ENCODE peak calls at places on chromosome 21, in six cellular contexts. C, Y, M, T, P and O are unnamed samples.

GRCh38 chr21:44418108-44418875 is 37.0 kb upstream of the LRRC3 start:
- DNase-seq in P (no peak), C (peak; percentile 50), Y (peak; percentile 37), M (no peak), T (no peak), O (no peak)

GRCh38 chr21:44298301-44298700 is 1.6 kb upstream of the PFKL start:
- DNase-seq in P (no peak), C (no peak), Y (no peak), M (peak; percentile 36), T (no peak), O (no peak)

GRCh38 chr21:44736291-44737004 is 25.1 kb upstream of the TSPEAR start:
- DNase-seq in P (no peak), T (no peak), M (no peak), C (peak; percentile 67), Y (no peak), O (no peak)

GRCh38 chr21:34968414-34969333 is 80.4 kb downstream of the RUNX1 start:
- DNase-seq in M (no peak), C (no peak), Y (no peak), T (peak; percentile 9), P (no peak), O (no peak)

GRCh38 chr21:43324596-43324995 is 102.3 kb downstream of the SIK1 start:
- DNase-seq in P (no peak), C (no peak), M (no peak), T (no peak), Y (no peak), O (no peak)

GRCh38 chr21:16372546-16372945 is 642.8 kb downstream of the USP25 start:
- DNase-seq in M (no peak), C (no peak), Y (no peak), T (no peak), P (peak; percentile 7), O (peak; percentile 10)

GRCh38 chr21:40433575-40433974 is 413.4 kb downstream of the DSCAM start:
- DNase-seq in M (no peak), Y (no peak), C (no peak), P (no peak), T (no peak), O (no peak)

GRCh38 chr21:35256468-35256988 is 207.4 kb upstream of the RUNX1 start:
- DNase-seq in P (peak; percentile 6), M (peak; percentile 98), Y (no peak), T (no peak), C (peak; percentile 87), O (no peak)

GRCh38 chr21:34801519-34802132 is 132.8 kb downstream of the CLIC6 start:
- DNase-seq in C (no peak), P (no peak), Y (no peak), M (no peak), T (peak; percentile 73), O (no peak)

GRCh38 chr21:45027241-45028196 is 46.9 kb upstream of the ADARB1 start:
- DNase-seq in C (no peak), P (no peak), M (no peak), Y (peak; percentile 33), T (peak; percentile 16), O (no peak)

GRCh38 chr21:38424333-38424732 is 73.9 kb downstream of the ERG start:
- DNase-seq in M (no peak), T (no peak), C (no peak), Y (no peak), P (no peak), O (no peak)

GRCh38 chr21:16709866-16710550 is 802.8 kb upstream of the CXADR start:
- DNase-seq in Y (no peak), M (no peak), T (no peak), C (no peak), P (no peak), O (no peak)

GRCh38 chr21:29053011-29053553 is 20.4 kb downstream of the CCT8 start:
- DNase-seq in P (no peak), C (no peak), M (no peak), T (no peak), Y (no peak), O (no peak)

GRCh38 chr21:40454057-40454456 is 392.9 kb downstream of the DSCAM start:
- DNase-seq in T (no peak), Y (no peak), C (no peak), P (no peak), M (no peak), O (no peak)

GRCh38 chr21:39182484-39183271 is 573 bp downstream of the PSMG1 start:
- DNase-seq in T (no peak), P (peak; percentile 12), C (no peak), Y (peak; percentile 48), M (peak; percentile 37), O (peak; percentile 29)

GRCh38 chr21:39313042-39313456 is 383 bp downstream of the BRWD1 start:
- DNase-seq in M (no peak), P (no peak), Y (peak; percentile 60), T (no peak), C (no peak), O (no peak)

GRCh38 chr21:32772281-32773047 is 909 bp upstream of the PAXBP1 start:
- DNase-seq in Y (peak; percentile 67), T (peak; percentile 62), M (peak; percentile 51), P (peak; percentile 20), C (no peak), O (no peak)

GRCh38 chr21:42614811-42615342 is 38.5 kb upstream of the PDE9A start:
- DNase-seq in P (no peak), M (no peak), C (peak; percentile 81), T (peak; percentile 50), Y (peak; percentile 70), O (no peak)

GRCh38 chr21:39529026-39529425 is 77.3 kb downstream of the SH3BGR start:
- DNase-seq in M (peak; percentile 3), T (no peak), C (no peak), Y (no peak), P (no peak), O (no peak)

GRCh38 chr21:37000381-37000780 is 6.1 kb upstream of the RIPPLY3 start:
- DNase-seq in Y (no peak), M (peak; percentile 11), C (no peak), P (no peak), T (no peak), O (no peak)

GRCh38 chr21:29343517-29343916 is 44.8 kb downstream of the BACH1 start:
- DNase-seq in T (no peak), C (no peak), P (no peak), Y (no peak), M (peak; percentile 88), O (no peak)

GRCh38 chr21:33855190-33855589 is 60.4 kb downstream of the ATP5PO start:
- DNase-seq in T (no peak), Y (no peak), P (no peak), C (no peak), M (no peak), O (no peak)

GRCh38 chr21:46457801-46458314 is 833 bp upstream of the DIP2A start:
- DNase-seq in M (peak; percentile 50), P (no peak), Y (no peak), C (peak; percentile 82), T (peak; percentile 51), O (peak; percentile 62)

GRCh38 chr21:41235214-41235613 is 67.3 kb downstream of the BACE2 start:
- DNase-seq in T (no peak), Y (no peak), P (no peak), M (no peak), C (no peak), O (no peak)

GRCh38 chr21:21921410-21922232 is 923.4 kb downstream of the NCAM2 start:
- DNase-seq in P (no peak), C (no peak), T (no peak), Y (no peak), M (peak; percentile 16), O (peak; percentile 3)

GRCh38 chr21:26834181-26834945 is 10.8 kb downstream of the ADAMTS1 start:
- DNase-seq in T (no peak), P (no peak), Y (no peak), M (peak; percentile 65), C (no peak), O (no peak)

GRCh38 chr21:42565886-42566523 is 52.4 kb downstream of the SLC37A1 start:
- DNase-seq in P (no peak), T (no peak), M (no peak), Y (peak; percentile 27), C (peak; percentile 64), O (no peak)

GRCh38 chr21:26471116-26471505 is 102.0 kb downstream of the CYYR1 start:
- DNase-seq in P (no peak), C (no peak), Y (no peak), T (no peak), M (no peak), O (peak; percentile 18)

GRCh38 chr21:40466893-40467483 is 380.0 kb downstream of the DSCAM start:
- DNase-seq in P (peak; percentile 10), T (no peak), Y (no peak), M (peak; percentile 29), C (no peak), O (peak; percentile 22)

GRCh38 chr21:42093991-42094417 is 22.9 kb downstream of the UMODL1 start:
- DNase-seq in M (peak; percentile 91), Y (no peak), C (no peak), P (no peak), T (no peak), O (no peak)

GRCh38 chr21:34181418-34181817 is 108.0 kb downstream of the MRPS6 start:
- DNase-seq in P (no peak), T (no peak), C (no peak), M (no peak), Y (no peak), O (no peak)

GRCh38 chr21:45848352-45848751 is 133.2 kb upstream of the COL6A1 start:
- DNase-seq in Y (no peak), M (no peak), T (no peak), P (no peak), C (no peak), O (no peak)

GRCh38 chr21:38712076-38712475 is 93.7 kb upstream of the ETS2 start:
- DNase-seq in M (peak; percentile 57), C (no peak), Y (no peak), T (no peak), P (no peak), O (no peak)

GRCh38 chr21:40204956-40205355 is 337.7 kb downstream of the PCP4 start:
- DNase-seq in C (no peak), M (no peak), T (no peak), Y (no peak), P (no peak), O (no peak)

GRCh38 chr21:41241341-41241740 is 73.4 kb downstream of the BACE2 start:
- DNase-seq in C (no peak), M (no peak), P (peak; percentile 13), Y (no peak), T (no peak), O (no peak)

GRCh38 chr21:33428669-33429068 is 25.5 kb downstream of the IFNGR2 start:
- DNase-seq in P (no peak), C (peak; percentile 75), M (peak; percentile 57), Y (no peak), T (no peak), O (no peak)